ENCODE peak calls at places on chromosomes 3 and 15, in nine cellular contexts. M, J, D, P, S, Q, W, I and B are unnamed samples.

GRCh38 chr3:99410789-99411311 is 227.5 kb upstream of the COL8A1 start:
- DNase-seq in M (no peak), J (no peak), D (no peak), P (peak; percentile 29), S (no peak), Q (no peak), W (no peak), I (no peak), B (no peak)

GRCh38 chr15:83446904-83447708 is at the start of gene SH3GL3:
- DNase-seq in M (peak; percentile 83), J (peak; percentile 93), D (peak; percentile 74), P (peak; percentile 93), S (peak; percentile 85), Q (peak; percentile 68), W (peak; percentile 9), I (peak; percentile 49), B (peak; percentile 82)

GRCh38 chr3:23390446-23390845 is 187.3 kb downstream of the UBE2E2 start:
- DNase-seq in M (no peak), J (no peak), D (no peak), P (no peak), S (no peak), Q (no peak), W (no peak), I (no peak), B (no peak)

GRCh38 chr3:24641628-24642027 is 147.0 kb upstream of the THRB start:
- DNase-seq in M (no peak), J (no peak), D (no peak), P (no peak), S (no peak), Q (no peak), W (no peak), I (no peak), B (no peak)

GRCh38 chr3:51605938-51606337 is 65.1 kb upstream of the TEX264 start:
- DNase-seq in M (no peak), J (no peak), D (no peak), P (no peak), S (no peak), Q (no peak), W (no peak), I (no peak), B (no peak)

GRCh38 chr3:49411550-49411967 is 217 bp downstream of the RHOA start:
- DNase-seq in M (peak; percentile 81), J (no peak), D (no peak), P (peak; percentile 86), S (peak; percentile 78), Q (no peak), W (peak; percentile 41), I (peak; percentile 71), B (peak; percentile 81)

GRCh38 chr3:28134198-28134597 is 107.2 kb upstream of the CMC1 start:
- DNase-seq in M (no peak), J (no peak), D (no peak), P (no peak), S (no peak), Q (no peak), W (no peak), I (no peak), B (no peak)

GRCh38 chr3:179037361-179037760 is 34.2 kb downstream of the ZMAT3 start:
- DNase-seq in M (peak; percentile 85), J (no peak), D (peak; percentile 67), P (no peak), S (peak; percentile 84), Q (no peak), W (peak; percentile 27), I (peak; percentile 28), B (no peak)

GRCh38 chr3:109933576-109933975 is 596.2 kb upstream of the DPPA4 start:
- DNase-seq in M (no peak), J (no peak), D (no peak), P (no peak), S (no peak), Q (no peak), W (no peak), I (no peak), B (no peak)

GRCh38 chr15:57708047-57708446 is 1.5 kb downstream of the POLR2M start:
- DNase-seq in M (no peak), J (no peak), D (no peak), P (no peak), S (no peak), Q (no peak), W (no peak), I (no peak), B (no peak)

GRCh38 chr3:188947983-188948657 is 223.7 kb upstream of the TPRG1 start:
- DNase-seq in M (peak; percentile 99), J (peak; percentile 91), D (peak; percentile 95), P (peak; percentile 86), S (peak; percentile 94), Q (peak; percentile 87), W (no peak), I (peak; percentile 91), B (peak; percentile 85)

GRCh38 chr3:115156255-115156654 is 9.2 kb upstream of the ZBTB20 start:
- DNase-seq in M (no peak), J (no peak), D (no peak), P (no peak), S (no peak), Q (no peak), W (no peak), I (no peak), B (no peak)

GRCh38 chr3:189806171-189806951 is 175.2 kb downstream of the TP63 start:
- DNase-seq in M (no peak), J (peak; percentile 61), D (no peak), P (peak; percentile 85), S (no peak), Q (no peak), W (no peak), I (no peak), B (no peak)

GRCh38 chr3:140501054-140501769 is 176.7 kb upstream of the TRIM42 start:
- DNase-seq in M (no peak), J (no peak), D (no peak), P (no peak), S (no peak), Q (no peak), W (no peak), I (no peak), B (no peak)

GRCh38 chr3:144877356-144877755 is 905.7 kb downstream of the DIPK2A start:
- DNase-seq in M (no peak), J (no peak), D (no peak), P (no peak), S (no peak), Q (no peak), W (no peak), I (no peak), B (no peak)

GRCh38 chr3:144875251-144875650 is 903.6 kb downstream of the DIPK2A start:
- DNase-seq in M (no peak), J (no peak), D (no peak), P (no peak), S (no peak), Q (no peak), W (no peak), I (no peak), B (no peak)

GRCh38 chr3:144879701-144880100 is 908.1 kb downstream of the DIPK2A start:
- DNase-seq in M (no peak), J (no peak), D (no peak), P (peak; percentile 4), S (no peak), Q (no peak), W (no peak), I (no peak), B (no peak)
- H3K27ac ChIP-seq in M (no peak overlapping the region), J (no peak overlapping the region), D (no peak overlapping the region), P (no peak overlapping the region), S (no peak overlapping the region), Q (no peak overlapping the region), W (no peak overlapping the region), I (no peak overlapping the region), B (no peak overlapping the region)

DNA sequence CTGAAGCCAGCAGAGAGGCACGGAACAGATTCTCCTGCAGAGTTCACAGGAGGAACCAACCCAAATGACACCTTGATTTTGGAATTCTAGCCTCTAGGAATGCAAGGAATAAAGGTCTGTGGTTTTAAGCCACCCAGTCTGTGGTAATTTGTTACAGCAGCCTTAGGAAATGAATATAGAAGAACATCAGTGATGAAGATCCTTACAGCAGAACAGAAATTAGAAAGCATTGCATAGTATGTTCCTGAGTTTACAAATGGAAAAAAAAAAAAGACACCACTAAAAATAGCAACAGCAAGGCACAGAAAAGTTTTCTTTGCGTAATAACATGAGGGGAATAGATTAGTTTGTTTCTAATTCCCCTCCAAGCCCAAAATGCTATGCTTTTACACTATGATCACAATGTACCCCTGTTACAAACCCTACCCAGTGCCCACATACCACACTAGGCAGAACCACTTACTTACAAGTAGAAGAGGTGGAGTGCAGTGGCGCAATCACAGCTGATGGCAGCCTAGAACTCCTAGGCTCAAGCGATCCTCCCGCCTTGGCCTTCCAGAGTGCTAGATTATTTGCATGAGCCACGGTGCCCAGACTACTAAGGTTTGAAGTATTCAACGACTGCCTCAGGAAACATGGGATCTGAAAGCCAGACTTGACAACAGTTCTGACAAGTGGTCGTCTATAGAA is 84.3 kb downstream of the SHQ1 start:
- DNase-seq in M (no peak), J (peak; percentile 12), D (no peak), P (no peak), S (no peak), Q (no peak), W (no peak), I (no peak), B (no peak)
- H3K27ac ChIP-seq in M (no peak overlapping the region), J (no peak overlapping the region), D (no peak overlapping the region), P (no peak overlapping the region), S (no peak overlapping the region), Q (no peak overlapping the region), W (no peak overlapping the region), I (no peak overlapping the region), B (no peak overlapping the region)

DNA sequence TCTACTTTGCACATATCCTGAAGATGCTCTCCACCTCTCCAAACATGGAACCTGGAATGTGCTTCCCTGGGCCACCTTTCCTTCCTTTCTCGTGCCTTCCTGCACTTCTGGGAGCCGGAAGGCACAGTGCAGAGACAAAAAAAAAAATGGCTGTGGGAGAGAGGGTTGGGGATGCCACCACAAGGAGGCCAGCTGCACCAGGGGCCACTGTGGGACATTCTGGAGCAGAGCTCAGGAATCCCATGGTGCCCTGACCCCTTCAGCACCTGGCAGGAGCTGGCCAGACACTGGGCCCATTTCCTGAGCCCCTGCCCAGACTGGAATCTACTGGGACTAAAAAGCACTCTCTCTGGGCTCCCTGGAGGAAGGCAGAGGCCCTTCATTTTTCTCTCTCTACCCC is 7.9 kb upstream of the BCL2L10 start:
- DNase-seq in M (no peak), J (no peak), D (no peak), P (no peak), S (no peak), Q (no peak), W (no peak), I (no peak), B (no peak)
- H3K27ac ChIP-seq in M (no peak overlapping the region), J (no peak overlapping the region), D (no peak overlapping the region), P (no peak overlapping the region), S (no peak overlapping the region), Q (no peak overlapping the region), W (no peak overlapping the region), I (no peak overlapping the region), B (no peak overlapping the region)

DNA sequence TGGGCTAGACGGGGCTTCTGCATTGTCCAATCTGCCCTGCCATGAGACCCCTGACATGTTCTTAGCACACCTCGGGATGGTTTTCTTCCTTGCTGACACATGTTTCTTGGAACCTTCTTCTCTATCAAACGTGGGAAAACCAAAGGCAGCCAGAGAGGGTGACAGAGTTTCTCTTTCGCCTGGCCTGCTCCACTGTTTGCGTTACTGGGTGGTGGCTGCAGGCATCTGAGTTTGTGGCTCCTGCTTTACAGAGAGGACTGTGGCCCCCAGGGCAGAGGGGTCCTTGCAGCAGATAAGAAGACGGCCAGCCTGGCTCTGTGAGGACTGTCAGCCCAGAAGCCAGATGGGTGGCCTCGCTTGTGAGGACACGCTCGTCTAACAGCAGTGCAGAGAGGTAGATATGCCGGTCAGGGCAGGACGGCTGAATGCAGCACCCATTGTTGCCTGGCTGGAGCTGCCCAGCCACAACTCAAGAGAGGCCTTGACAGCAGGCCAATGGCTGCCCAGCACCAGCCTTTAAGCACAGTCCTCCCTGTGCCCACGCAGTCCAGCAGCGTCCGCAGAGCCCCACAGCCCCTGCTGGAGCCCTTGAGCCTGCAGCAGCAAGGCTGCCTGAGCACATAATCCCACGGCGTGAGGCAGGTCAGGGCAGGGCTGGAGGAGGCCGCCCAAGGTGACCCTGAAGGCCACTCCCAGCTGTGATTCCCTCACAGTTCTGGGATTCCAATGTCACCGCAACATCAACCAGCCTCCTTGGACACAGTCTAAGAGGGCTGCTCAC is 15.0 kb upstream of the SPTBN5 start:
- DNase-seq in M (no peak), J (peak; percentile 42), D (no peak), P (no peak), S (no peak), Q (no peak), W (no peak), I (no peak), B (no peak)
- H3K27ac ChIP-seq in M (no peak overlapping the region), J (peak overlapping the region; percentile 79), D (no peak overlapping the region), P (no peak overlapping the region), S (no peak overlapping the region), Q (no peak overlapping the region), W (no peak overlapping the region), I (no peak overlapping the region), B (no peak overlapping the region)